ENCODE peak calls at places on chromosomes 13 and 19, in nine cellular contexts. One of them, this sample, is unnamed. For H3K4me1, the result is how much of the 10 kb centered on the place peaks cover.

GRCh38 chr13:108662528-108662927 is 33.1 kb downstream of the MYO16 start:
- DNase-seq in NT2/D1: peak
- DNase-seq in upper lobe of right lung: no peak
- DNase-seq in CD4-positive, CD25-positive, alpha-beta regulatory T cell: no peak
- DNase-seq in CD8-positive, alpha-beta memory T cell: no peak
- DNase-seq in thyroid gland: no peak
- DNase-seq in A549: peak
- DNase-seq in Panc1: no peak
- DNase-seq in psoas muscle: no peak
- DNase-seq in this sample: no peak

GRCh38 chr13:33445476-33445875 is 159.9 kb upstream of the STARD13 start:
- DNase-seq in A549: no peak
- DNase-seq in Panc1: no peak
- DNase-seq in CD8-positive, alpha-beta memory T cell: no peak
- DNase-seq in CD4-positive, CD25-positive, alpha-beta regulatory T cell: no peak
- DNase-seq in NT2/D1: no peak
- DNase-seq in psoas muscle: no peak
- DNase-seq in thyroid gland: no peak
- DNase-seq in upper lobe of right lung: no peak
- DNase-seq in this sample: no peak

GRCh38 chr19:620166-620862 is 13.0 kb downstream of the POLRMT start:
- DNase-seq in CD4-positive, CD25-positive, alpha-beta regulatory T cell: no peak
- DNase-seq in thyroid gland: no peak
- DNase-seq in upper lobe of right lung: no peak
- DNase-seq in CD8-positive, alpha-beta memory T cell: no peak
- DNase-seq in Panc1: no peak
- DNase-seq in psoas muscle: no peak
- DNase-seq in NT2/D1: no peak
- DNase-seq in A549: no peak
- DNase-seq in this sample: peak

GRCh38 chr19:16386619-16387240 is 62.1 kb downstream of the KLF2 start:
- DNase-seq in psoas muscle: no peak
- DNase-seq in CD8-positive, alpha-beta memory T cell: peak
- DNase-seq in thyroid gland: peak
- DNase-seq in A549: peak
- DNase-seq in upper lobe of right lung: no peak
- DNase-seq in Panc1: peak
- DNase-seq in NT2/D1: peak
- DNase-seq in CD4-positive, CD25-positive, alpha-beta regulatory T cell: peak
- DNase-seq in this sample: peak

GRCh38 chr13:41352935-41353801 is 42.1 kb downstream of the NAA16 start:
- DNase-seq in CD4-positive, CD25-positive, alpha-beta regulatory T cell: peak
- DNase-seq in A549: peak
- DNase-seq in psoas muscle: no peak
- DNase-seq in upper lobe of right lung: no peak
- DNase-seq in thyroid gland: peak
- DNase-seq in CD8-positive, alpha-beta memory T cell: peak
- DNase-seq in NT2/D1: peak
- DNase-seq in Panc1: peak
- DNase-seq in this sample: no peak

GRCh38 chr19:41753159-41753558 is 2.2 kb upstream of the CEACAM6 start:
- DNase-seq in thyroid gland: peak
- DNase-seq in psoas muscle: peak
- DNase-seq in CD4-positive, CD25-positive, alpha-beta regulatory T cell: peak
- DNase-seq in CD8-positive, alpha-beta memory T cell: peak
- DNase-seq in A549: peak
- DNase-seq in upper lobe of right lung: peak
- DNase-seq in Panc1: no peak
- DNase-seq in NT2/D1: peak
- DNase-seq in this sample: no peak

GRCh38 chr19:42469311-42470239 is 26.8 kb upstream of the CXCL17 start:
- DNase-seq in psoas muscle: peak
- DNase-seq in A549: no peak
- DNase-seq in Panc1: no peak
- DNase-seq in NT2/D1: no peak
- DNase-seq in CD4-positive, CD25-positive, alpha-beta regulatory T cell: no peak
- DNase-seq in thyroid gland: no peak
- DNase-seq in CD8-positive, alpha-beta memory T cell: no peak
- DNase-seq in upper lobe of right lung: no peak
- DNase-seq in this sample: no peak

GRCh38 chr13:46571189-46571901 is 18.4 kb downstream of the LRCH1 start:
- DNase-seq in NT2/D1: no peak
- DNase-seq in A549: peak
- DNase-seq in CD8-positive, alpha-beta memory T cell: no peak
- DNase-seq in thyroid gland: peak
- DNase-seq in CD4-positive, CD25-positive, alpha-beta regulatory T cell: no peak
- DNase-seq in psoas muscle: no peak
- DNase-seq in upper lobe of right lung: no peak
- DNase-seq in Panc1: no peak
- DNase-seq in this sample: no peak

GRCh38 chr13:45439781-45440462 is 21.7 kb upstream of the SLC25A30 start:
- DNase-seq in NT2/D1: no peak
- DNase-seq in Panc1: no peak
- DNase-seq in A549: no peak
- DNase-seq in CD8-positive, alpha-beta memory T cell: no peak
- DNase-seq in psoas muscle: no peak
- DNase-seq in thyroid gland: no peak
- DNase-seq in CD4-positive, CD25-positive, alpha-beta regulatory T cell: no peak
- DNase-seq in upper lobe of right lung: no peak
- DNase-seq in this sample: no peak

GRCh38 chr13:40148103-40148502 is 492.6 kb downstream of the COG6 start:
- DNase-seq in CD8-positive, alpha-beta memory T cell: no peak
- DNase-seq in A549: no peak
- DNase-seq in NT2/D1: no peak
- DNase-seq in CD4-positive, CD25-positive, alpha-beta regulatory T cell: no peak
- DNase-seq in Panc1: no peak
- DNase-seq in thyroid gland: no peak
- DNase-seq in upper lobe of right lung: no peak
- DNase-seq in psoas muscle: no peak
- DNase-seq in this sample: no peak

GRCh38 chr13:75993823-75994222 is 357.7 kb downstream of the LMO7 start:
- DNase-seq in CD4-positive, CD25-positive, alpha-beta regulatory T cell: no peak
- DNase-seq in Panc1: no peak
- DNase-seq in NT2/D1: no peak
- DNase-seq in thyroid gland: no peak
- DNase-seq in A549: peak
- DNase-seq in psoas muscle: no peak
- DNase-seq in CD8-positive, alpha-beta memory T cell: no peak
- DNase-seq in upper lobe of right lung: no peak
- DNase-seq in this sample: no peak

GRCh38 chr13:31204592-31204991 is 4.8 kb downstream of the B3GLCT start:
- DNase-seq in A549: peak
- DNase-seq in psoas muscle: no peak
- DNase-seq in upper lobe of right lung: no peak
- DNase-seq in CD4-positive, CD25-positive, alpha-beta regulatory T cell: peak
- DNase-seq in Panc1: no peak
- DNase-seq in thyroid gland: no peak
- DNase-seq in CD8-positive, alpha-beta memory T cell: no peak
- DNase-seq in NT2/D1: no peak
- DNase-seq in this sample: no peak

GRCh38 chr19:46040952-46041500 is at the start of gene IGFL4:
- DNase-seq in CD8-positive, alpha-beta memory T cell: no peak
- DNase-seq in psoas muscle: no peak
- DNase-seq in A549: peak
- DNase-seq in NT2/D1: no peak
- DNase-seq in CD4-positive, CD25-positive, alpha-beta regulatory T cell: no peak
- DNase-seq in Panc1: no peak
- DNase-seq in upper lobe of right lung: no peak
- DNase-seq in thyroid gland: no peak
- DNase-seq in this sample: no peak

GRCh38 chr13:97843201-97843600 is 110.3 kb upstream of the IPO5 start:
- DNase-seq in thyroid gland: no peak
- DNase-seq in Panc1: no peak
- DNase-seq in CD8-positive, alpha-beta memory T cell: no peak
- DNase-seq in CD4-positive, CD25-positive, alpha-beta regulatory T cell: no peak
- DNase-seq in psoas muscle: no peak
- DNase-seq in NT2/D1: no peak
- DNase-seq in upper lobe of right lung: no peak
- DNase-seq in A549: no peak
- DNase-seq in this sample: no peak

GRCh38 chr19:44722131-44723121 is 23.5 kb downstream of the CEACAM16 start:
- DNase-seq in upper lobe of right lung: no peak
- DNase-seq in CD4-positive, CD25-positive, alpha-beta regulatory T cell: no peak
- DNase-seq in A549: peak
- DNase-seq in NT2/D1: no peak
- DNase-seq in thyroid gland: no peak
- DNase-seq in CD8-positive, alpha-beta memory T cell: no peak
- DNase-seq in psoas muscle: no peak
- DNase-seq in Panc1: no peak
- DNase-seq in this sample: no peak

GRCh38 chr13:87087741-87088140 is 583.4 kb upstream of the SLITRK5 start:
- DNase-seq in psoas muscle: no peak
- DNase-seq in Panc1: no peak
- DNase-seq in thyroid gland: no peak
- DNase-seq in upper lobe of right lung: no peak
- DNase-seq in A549: no peak
- DNase-seq in CD8-positive, alpha-beta memory T cell: no peak
- DNase-seq in CD4-positive, CD25-positive, alpha-beta regulatory T cell: no peak
- DNase-seq in NT2/D1: no peak
- DNase-seq in this sample: no peak

GRCh38 chr13:21051675-21052074 is 9.7 kb downstream of the LATS2 start:
- DNase-seq in A549: no peak
- DNase-seq in Panc1: no peak
- DNase-seq in CD4-positive, CD25-positive, alpha-beta regulatory T cell: no peak
- DNase-seq in psoas muscle: no peak
- DNase-seq in CD8-positive, alpha-beta memory T cell: no peak
- DNase-seq in NT2/D1: no peak
- DNase-seq in upper lobe of right lung: no peak
- DNase-seq in thyroid gland: no peak
- DNase-seq in this sample: peak
- H3K4me1 ChIP-seq in A549: under half
- H3K4me1 ChIP-seq in Panc1: under half
- H3K4me1 ChIP-seq in CD4-positive, CD25-positive, alpha-beta regulatory T cell: under half
- H3K4me1 ChIP-seq in psoas muscle: half or more
- H3K4me1 ChIP-seq in CD8-positive, alpha-beta memory T cell: under half
- H3K4me1 ChIP-seq in NT2/D1: under half
- H3K4me1 ChIP-seq in upper lobe of right lung: under half
- H3K4me1 ChIP-seq in thyroid gland: half or more
- H3K4me1 ChIP-seq in this sample: under half

DNA sequence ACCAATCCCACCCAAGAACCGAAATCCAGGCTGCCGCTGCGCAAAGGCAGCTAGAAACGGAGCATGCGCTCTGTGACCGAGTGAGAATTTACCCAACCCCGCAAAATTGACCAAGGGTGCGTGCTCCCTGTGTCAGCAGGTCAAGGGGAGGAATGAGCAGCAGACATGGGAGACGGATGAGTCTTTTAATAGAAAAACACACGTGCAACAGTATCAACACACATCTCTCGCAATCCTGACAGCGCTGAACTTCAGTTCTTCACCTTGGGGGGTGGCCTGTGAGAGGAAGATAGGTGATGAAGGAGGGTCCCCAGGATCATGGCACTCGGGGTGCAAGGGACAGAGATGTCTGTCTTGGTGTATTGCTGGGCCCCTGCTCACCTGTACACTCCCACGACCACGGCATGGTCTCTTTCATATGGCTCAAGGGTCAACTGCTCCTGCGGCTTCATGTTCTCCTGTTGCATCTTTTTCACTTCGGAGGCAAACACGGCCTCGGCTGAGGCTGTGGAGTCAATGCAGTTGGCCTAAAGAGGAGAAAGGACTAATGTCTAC is 402 bp upstream of the DYRK1B start:
- DNase-seq in CD8-positive, alpha-beta memory T cell: no peak
- DNase-seq in Panc1: no peak
- DNase-seq in psoas muscle: no peak
- DNase-seq in A549: no peak
- DNase-seq in thyroid gland: no peak
- DNase-seq in NT2/D1: no peak
- DNase-seq in upper lobe of right lung: no peak
- DNase-seq in CD4-positive, CD25-positive, alpha-beta regulatory T cell: no peak
- DNase-seq in this sample: peak
- H3K4me3 ChIP-seq in CD8-positive, alpha-beta memory T cell: no peak
- H3K4me3 ChIP-seq in Panc1: peak
- H3K4me3 ChIP-seq in psoas muscle: peak
- H3K4me3 ChIP-seq in A549: peak
- H3K4me3 ChIP-seq in thyroid gland: no peak
- H3K4me3 ChIP-seq in NT2/D1: peak
- H3K4me3 ChIP-seq in upper lobe of right lung: peak
- H3K4me3 ChIP-seq in CD4-positive, CD25-positive, alpha-beta regulatory T cell: peak
- H3K4me3 ChIP-seq in this sample: peak

DNA sequence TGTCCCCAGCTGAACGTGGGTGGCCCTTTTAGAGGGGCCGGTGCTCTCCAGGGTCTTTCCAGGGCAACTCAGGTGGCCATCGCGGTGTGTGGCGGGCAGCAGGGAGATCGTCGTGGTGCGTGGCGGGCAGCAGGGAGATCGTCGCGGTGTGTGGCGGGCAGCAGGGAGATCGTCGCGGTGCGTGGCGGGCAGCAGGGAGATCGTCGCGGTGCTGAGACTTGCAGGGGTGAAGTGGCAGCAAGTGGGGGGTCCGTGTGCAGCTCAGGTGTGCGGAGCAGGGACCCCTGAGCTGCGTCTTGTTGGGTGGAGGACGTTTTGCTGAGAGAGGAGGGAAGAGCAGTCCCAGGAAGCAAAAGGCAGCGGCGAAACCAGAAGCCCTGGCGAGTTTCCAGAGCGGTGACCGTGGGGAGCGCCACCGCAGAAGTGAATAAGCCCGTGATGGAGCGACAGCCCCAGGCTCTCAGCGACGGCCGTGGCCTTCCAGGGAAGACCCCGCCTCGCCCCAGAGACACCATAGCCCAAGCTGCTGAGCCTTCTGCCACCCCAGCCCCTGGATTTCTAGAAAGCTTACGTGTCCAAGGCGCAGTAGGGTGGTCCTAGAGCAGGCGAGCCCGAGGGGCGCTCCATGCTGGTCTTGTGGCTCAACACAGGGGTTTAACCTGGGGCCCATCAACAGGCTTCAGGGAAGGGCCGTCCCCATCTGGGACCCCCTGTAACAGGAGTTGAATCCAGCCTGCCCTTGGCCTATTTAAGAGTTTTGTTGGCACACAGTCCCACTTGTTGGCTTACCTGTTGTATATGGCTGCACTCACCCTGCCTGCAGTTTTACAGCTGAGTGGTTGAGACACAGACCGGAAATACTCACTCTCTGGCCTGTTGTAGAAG is 5.4 kb downstream of the NCLN start:
- DNase-seq in upper lobe of right lung: no peak
- DNase-seq in NT2/D1: no peak
- DNase-seq in Panc1: no peak
- DNase-seq in psoas muscle: no peak
- DNase-seq in CD4-positive, CD25-positive, alpha-beta regulatory T cell: no peak
- DNase-seq in thyroid gland: no peak
- DNase-seq in CD8-positive, alpha-beta memory T cell: no peak
- DNase-seq in A549: no peak
- DNase-seq in this sample: peak
- H3K4me1 ChIP-seq in upper lobe of right lung: under half
- H3K4me1 ChIP-seq in NT2/D1: under half
- H3K4me1 ChIP-seq in Panc1: under half
- H3K4me1 ChIP-seq in psoas muscle: under half
- H3K4me1 ChIP-seq in CD4-positive, CD25-positive, alpha-beta regulatory T cell: under half
- H3K4me1 ChIP-seq in thyroid gland: under half
- H3K4me1 ChIP-seq in CD8-positive, alpha-beta memory T cell: under half
- H3K4me1 ChIP-seq in A549: under half
- H3K4me1 ChIP-seq in this sample: under half

DNA sequence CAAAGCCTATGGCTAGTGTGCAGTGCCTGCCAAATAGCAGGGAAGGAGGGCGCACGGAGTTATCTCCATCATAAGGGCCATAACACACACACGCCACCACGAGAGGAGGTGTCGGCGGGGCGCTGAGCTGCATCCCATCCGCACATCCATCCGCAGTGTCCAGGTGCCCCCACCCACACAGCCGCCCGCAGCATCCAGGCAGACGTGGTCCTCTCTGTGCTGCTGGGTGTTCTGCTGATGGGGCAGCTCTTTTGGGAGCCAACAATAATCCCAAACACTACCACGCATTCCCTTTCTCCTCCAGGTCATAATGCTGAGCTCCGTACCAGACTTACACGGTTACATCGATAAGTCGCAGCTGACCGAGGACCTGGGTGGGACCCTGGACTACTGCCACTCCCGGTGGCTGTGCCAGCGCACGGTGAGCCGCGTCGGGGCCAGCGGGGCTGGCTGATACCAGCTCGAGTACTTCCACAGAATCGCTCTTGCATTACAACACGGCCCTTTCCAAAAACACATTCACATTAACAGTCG is 41.5 kb upstream of the F7 start:
- DNase-seq in upper lobe of right lung: no peak
- DNase-seq in thyroid gland: peak
- DNase-seq in CD4-positive, CD25-positive, alpha-beta regulatory T cell: no peak
- DNase-seq in A549: no peak
- DNase-seq in Panc1: no peak
- DNase-seq in psoas muscle: no peak
- DNase-seq in NT2/D1: no peak
- DNase-seq in CD8-positive, alpha-beta memory T cell: no peak
- DNase-seq in this sample: peak
- H3K4me3 ChIP-seq in upper lobe of right lung: no peak
- H3K4me3 ChIP-seq in thyroid gland: no peak
- H3K4me3 ChIP-seq in CD4-positive, CD25-positive, alpha-beta regulatory T cell: no peak
- H3K4me3 ChIP-seq in A549: no peak
- H3K4me3 ChIP-seq in Panc1: no peak
- H3K4me3 ChIP-seq in psoas muscle: no peak
- H3K4me3 ChIP-seq in NT2/D1: no peak
- H3K4me3 ChIP-seq in CD8-positive, alpha-beta memory T cell: no peak
- H3K4me3 ChIP-seq in this sample: no peak

This sample was measured in kidney.